ENCODE peak calls at places on chromosome 22, in six cellular contexts. One of them, this sample, is unnamed.

GRCh38 chr22:38422615-38423511 is 32.1 kb downstream of the KCNJ4 start:
- DNase-seq in right lobe of liver: peak; percentile 85
- DNase-seq in AG04450: no peak
- DNase-seq in GM23248: no peak
- DNase-seq in testis: no peak
- DNase-seq in upper lobe of right lung: no peak
- DNase-seq in this sample: peak; percentile 84

GRCh38 chr22:37284807-37285355 is 2.6 kb downstream of the CYTH4 start:
- DNase-seq in GM23248: no peak
- DNase-seq in upper lobe of right lung: peak; percentile 76
- DNase-seq in AG04450: no peak
- DNase-seq in right lobe of liver: peak; percentile 75
- DNase-seq in testis: peak; percentile 38
- DNase-seq in this sample: no peak

GRCh38 chr22:49871482-49871881 is 17.8 kb downstream of the ZBED4 start:
- DNase-seq in upper lobe of right lung: no peak
- DNase-seq in AG04450: no peak
- DNase-seq in GM23248: peak; percentile 22
- DNase-seq in testis: peak; percentile 23
- DNase-seq in right lobe of liver: no peak
- DNase-seq in this sample: no peak

GRCh38 chr22:36465232-36466021 is 16.0 kb downstream of the TXN2 start:
- DNase-seq in right lobe of liver: peak; percentile 95
- DNase-seq in testis: peak; percentile 50
- DNase-seq in GM23248: peak; percentile 95
- DNase-seq in AG04450: peak; percentile 83
- DNase-seq in upper lobe of right lung: peak; percentile 87
- DNase-seq in this sample: peak; percentile 95

GRCh38 chr22:32286290-32286840 is 31.2 kb upstream of the SLC5A4 start:
- DNase-seq in right lobe of liver: no peak
- DNase-seq in upper lobe of right lung: no peak
- DNase-seq in testis: no peak
- DNase-seq in GM23248: no peak
- DNase-seq in AG04450: no peak
- DNase-seq in this sample: no peak

GRCh38 chr22:35441489-35442100 is 41.7 kb downstream of the MCM5 start:
- DNase-seq in AG04450: no peak
- DNase-seq in GM23248: no peak
- DNase-seq in upper lobe of right lung: no peak
- DNase-seq in right lobe of liver: no peak
- DNase-seq in testis: no peak
- DNase-seq in this sample: no peak

GRCh38 chr22:31977939-31978338 is 33.6 kb downstream of the YWHAH start:
- DNase-seq in right lobe of liver: no peak
- DNase-seq in AG04450: no peak
- DNase-seq in upper lobe of right lung: no peak
- DNase-seq in testis: no peak
- DNase-seq in GM23248: no peak
- DNase-seq in this sample: no peak

GRCh38 chr22:21937041-21937820 is 15.4 kb downstream of the PPM1F start:
- DNase-seq in upper lobe of right lung: no peak
- DNase-seq in GM23248: peak; percentile 67
- DNase-seq in AG04450: no peak
- DNase-seq in testis: no peak
- DNase-seq in right lobe of liver: no peak
- DNase-seq in this sample: no peak

GRCh38 chr22:25149014-25149413 is 50.6 kb upstream of the CRYBB3 start:
- DNase-seq in upper lobe of right lung: no peak
- DNase-seq in testis: no peak
- DNase-seq in GM23248: no peak
- DNase-seq in AG04450: no peak
- DNase-seq in right lobe of liver: no peak
- DNase-seq in this sample: no peak

GRCh38 chr22:42904049-42904448 is 47.0 kb upstream of the ARFGAP3 start:
- DNase-seq in testis: no peak
- DNase-seq in GM23248: no peak
- DNase-seq in AG04450: no peak
- DNase-seq in right lobe of liver: no peak
- DNase-seq in upper lobe of right lung: no peak
- DNase-seq in this sample: no peak

GRCh38 chr22:42902875-42903510 is 45.9 kb upstream of the ARFGAP3 start:
- DNase-seq in testis: no peak
- DNase-seq in upper lobe of right lung: no peak
- DNase-seq in GM23248: no peak
- DNase-seq in AG04450: peak; percentile 66
- DNase-seq in right lobe of liver: no peak
- DNase-seq in this sample: no peak

GRCh38 chr22:33823552-33823951 is 96.7 kb downstream of the LARGE1 start:
- DNase-seq in right lobe of liver: no peak
- DNase-seq in GM23248: peak; percentile 27
- DNase-seq in AG04450: no peak
- DNase-seq in upper lobe of right lung: no peak
- DNase-seq in testis: no peak
- DNase-seq in this sample: no peak

GRCh38 chr22:33787645-33788456 is 132.4 kb downstream of the LARGE1 start:
- DNase-seq in upper lobe of right lung: no peak
- DNase-seq in GM23248: no peak
- DNase-seq in testis: no peak
- DNase-seq in AG04450: no peak
- DNase-seq in right lobe of liver: no peak
- DNase-seq in this sample: no peak

GRCh38 chr22:50481440-50482106 is at the start of gene ADM2:
- DNase-seq in right lobe of liver: no peak
- DNase-seq in GM23248: peak; percentile 59
- DNase-seq in AG04450: no peak
- DNase-seq in upper lobe of right lung: peak; percentile 77
- DNase-seq in testis: no peak
- DNase-seq in this sample: peak; percentile 84

GRCh38 chr22:41193829-41194228 is 11.3 kb upstream of the L3MBTL2 start:
- DNase-seq in upper lobe of right lung: no peak
- DNase-seq in testis: no peak
- DNase-seq in GM23248: no peak
- DNase-seq in right lobe of liver: no peak
- DNase-seq in AG04450: no peak
- DNase-seq in this sample: peak; percentile 8

GRCh38 chr22:38051261-38051660 is 5.9 kb upstream of the PICK1 start:
- DNase-seq in upper lobe of right lung: no peak
- DNase-seq in testis: no peak
- DNase-seq in AG04450: no peak
- DNase-seq in right lobe of liver: no peak
- DNase-seq in GM23248: no peak
- DNase-seq in this sample: no peak

GRCh38 chr22:48559647-48560388 is 1267.9 kb downstream of the BRD1 start:
- DNase-seq in upper lobe of right lung: no peak
- DNase-seq in AG04450: no peak
- DNase-seq in right lobe of liver: no peak
- DNase-seq in GM23248: no peak
- DNase-seq in testis: no peak
- DNase-seq in this sample: no peak

GRCh38 chr22:25025586-25025985 is 73.1 kb downstream of the KIAA1671 start:
- DNase-seq in upper lobe of right lung: peak; percentile 60
- DNase-seq in AG04450: no peak
- DNase-seq in testis: no peak
- DNase-seq in right lobe of liver: no peak
- DNase-seq in GM23248: no peak
- DNase-seq in this sample: no peak

DNA sequence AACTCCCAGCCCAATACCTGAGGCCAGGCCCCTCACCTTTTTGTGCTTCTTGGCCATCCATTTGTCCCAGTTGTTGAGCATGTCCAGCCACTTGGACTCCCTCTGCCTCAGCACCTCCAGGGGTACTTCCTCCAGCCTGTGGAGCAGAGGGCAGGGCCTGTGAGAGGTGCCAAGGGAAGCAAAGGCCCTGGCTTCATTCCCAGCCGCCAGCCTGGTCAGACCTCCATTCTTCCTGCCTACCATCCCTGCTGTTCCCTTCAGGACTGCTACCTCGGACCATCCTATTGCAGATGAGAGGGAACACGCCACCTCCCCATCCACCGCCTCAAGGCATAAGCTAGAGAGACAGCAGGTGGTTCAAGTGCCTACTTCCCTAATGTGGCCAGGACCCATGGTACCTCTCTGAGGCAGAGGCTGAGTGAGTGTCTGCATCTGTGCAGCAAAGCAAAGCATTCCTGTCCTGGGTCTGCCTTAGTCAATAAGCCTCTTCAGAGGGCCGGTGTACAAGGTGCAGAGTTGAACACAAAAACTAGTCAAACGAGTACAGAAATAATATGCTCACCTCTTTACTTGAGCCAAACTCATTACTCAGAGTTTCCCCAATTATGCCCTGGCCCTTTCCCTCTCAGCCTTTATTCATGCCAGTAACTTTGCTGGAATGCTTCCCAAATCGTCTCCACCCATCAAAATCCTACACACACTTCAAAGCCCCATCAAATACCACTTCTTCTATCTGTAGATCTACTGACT is 15.4 kb upstream of the CASTOR1 start:
- DNase-seq in upper lobe of right lung: peak; percentile 70
- DNase-seq in GM23248: peak; percentile 72
- DNase-seq in AG04450: no peak
- DNase-seq in testis: no peak
- DNase-seq in right lobe of liver: no peak
- DNase-seq in this sample: no peak
- H3K4me3 ChIP-seq in upper lobe of right lung: peak overlapping the region; percentile 18
- H3K4me3 ChIP-seq in GM23248: no peak overlapping the region
- H3K4me3 ChIP-seq in AG04450: no peak overlapping the region
- H3K4me3 ChIP-seq in testis: no peak overlapping the region
- H3K4me3 ChIP-seq in right lobe of liver: no peak overlapping the region
- H3K4me3 ChIP-seq in this sample: no peak overlapping the region

DNA sequence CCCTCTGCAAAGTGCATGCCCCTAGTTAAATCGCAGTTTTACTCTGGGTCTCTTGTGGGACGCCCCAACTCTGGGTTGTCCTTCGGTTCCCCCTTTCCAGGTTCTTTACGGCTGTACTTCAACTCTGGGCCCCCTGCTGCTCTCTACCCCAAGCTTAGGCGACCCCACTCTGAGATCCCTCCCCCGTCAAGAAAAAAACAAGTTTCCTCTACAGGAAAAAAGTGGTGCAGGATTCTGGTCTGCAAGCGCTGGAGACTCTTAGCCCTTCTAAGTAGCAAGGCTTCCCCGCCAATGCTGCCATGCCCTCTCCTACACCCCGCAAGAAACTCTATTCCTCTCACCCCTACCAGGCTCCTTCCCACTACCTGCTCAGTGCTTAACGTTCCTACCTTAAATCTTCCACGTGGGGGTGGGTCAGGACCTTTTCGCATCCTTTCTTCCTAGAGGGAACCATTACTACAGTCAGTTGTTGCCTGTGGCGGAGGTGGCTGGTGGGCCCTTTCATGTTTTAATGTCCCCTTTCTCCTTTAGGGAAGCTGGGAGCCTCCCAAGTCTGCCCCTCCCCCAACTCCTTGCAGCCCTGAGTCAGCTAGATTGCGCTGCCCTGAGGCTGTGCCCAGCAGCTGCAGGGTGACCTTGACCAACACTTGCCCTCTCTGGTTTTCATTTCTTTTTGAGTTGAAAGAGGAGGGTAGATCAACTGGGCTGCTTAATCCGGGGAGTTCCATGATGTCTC is 1.4 kb downstream of the NEFH start:
- DNase-seq in testis: peak; percentile 73
- DNase-seq in GM23248: no peak
- DNase-seq in AG04450: no peak
- DNase-seq in right lobe of liver: no peak
- DNase-seq in upper lobe of right lung: no peak
- DNase-seq in this sample: no peak
- H3K4me3 ChIP-seq in testis: peak overlapping the region; percentile 51
- H3K4me3 ChIP-seq in GM23248: peak overlapping the region; percentile 49
- H3K4me3 ChIP-seq in AG04450: peak overlapping the region; percentile 41
- H3K4me3 ChIP-seq in right lobe of liver: no peak overlapping the region
- H3K4me3 ChIP-seq in upper lobe of right lung: peak overlapping the region; percentile 23
- H3K4me3 ChIP-seq in this sample: no peak overlapping the region

GRCh38 chr22:29883045-29883830 is at the start of gene MTMR3:
- DNase-seq in AG04450: peak; percentile 66
- DNase-seq in GM23248: peak; percentile 92
- DNase-seq in right lobe of liver: peak; percentile 97
- DNase-seq in testis: peak; percentile 97
- DNase-seq in upper lobe of right lung: peak; percentile 97
- DNase-seq in this sample: peak; percentile 98

GRCh38 chr22:29882716-29883044 is 294 bp upstream of the MTMR3 start:
- DNase-seq in AG04450: no peak
- DNase-seq in upper lobe of right lung: no peak
- DNase-seq in right lobe of liver: no peak
- DNase-seq in GM23248: no peak
- DNase-seq in testis: no peak
- DNase-seq in this sample: no peak

GRCh38 chr22:29886601-29887000 is 3.6 kb downstream of the MTMR3 start:
- DNase-seq in AG04450: no peak
- DNase-seq in testis: no peak
- DNase-seq in right lobe of liver: no peak
- DNase-seq in GM23248: no peak
- DNase-seq in upper lobe of right lung: no peak
- DNase-seq in this sample: no peak

GRCh38 chr22:29885610-29886009 is 2.6 kb downstream of the MTMR3 start:
- DNase-seq in upper lobe of right lung: no peak
- DNase-seq in right lobe of liver: no peak
- DNase-seq in AG04450: no peak
- DNase-seq in testis: no peak
- DNase-seq in GM23248: no peak
- DNase-seq in this sample: no peak

DNA sequence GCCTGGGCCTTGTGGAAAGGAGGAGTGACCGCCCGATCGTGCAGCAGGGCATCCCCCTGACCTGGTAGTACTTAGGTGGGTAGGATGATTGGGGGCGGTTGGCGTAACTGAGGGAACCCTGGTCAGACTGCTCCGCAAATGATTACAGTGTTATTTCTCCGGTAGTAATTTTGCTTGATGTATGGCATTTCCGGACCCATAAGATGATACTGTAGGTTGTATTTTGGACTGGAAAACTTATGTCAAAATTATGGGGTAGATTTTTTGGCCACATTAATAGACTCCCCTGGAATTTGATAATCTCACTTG is 811 bp downstream of the MTMR3 start:
- DNase-seq in AG04450: no peak
- DNase-seq in right lobe of liver: no peak
- DNase-seq in GM23248: no peak
- DNase-seq in upper lobe of right lung: no peak
- DNase-seq in testis: no peak
- DNase-seq in this sample: no peak
- H3K4me3 ChIP-seq in AG04450: peak overlapping the region; percentile 95
- H3K4me3 ChIP-seq in right lobe of liver: peak overlapping the region; percentile 97
- H3K4me3 ChIP-seq in GM23248: peak overlapping the region; percentile 75
- H3K4me3 ChIP-seq in upper lobe of right lung: peak overlapping the region; percentile 94
- H3K4me3 ChIP-seq in testis: peak overlapping the region; percentile 85
- H3K4me3 ChIP-seq in this sample: peak overlapping the region; percentile 85

GRCh38 chr22:46774456-46775363 is 12.3 kb downstream of the TBC1D22A start:
- DNase-seq in upper lobe of right lung: no peak
- DNase-seq in GM23248: no peak
- DNase-seq in AG04450: no peak
- DNase-seq in right lobe of liver: no peak
- DNase-seq in testis: no peak
- DNase-seq in this sample: peak; percentile 66

GRCh38 chr22:46776486-46776826 is 14.0 kb downstream of the TBC1D22A start:
- DNase-seq in AG04450: no peak
- DNase-seq in GM23248: no peak
- DNase-seq in testis: no peak
- DNase-seq in right lobe of liver: no peak
- DNase-seq in upper lobe of right lung: no peak
- DNase-seq in this sample: no peak

GRCh38 chr22:46776876-46777608 is 14.6 kb downstream of the TBC1D22A start:
- DNase-seq in GM23248: no peak
- DNase-seq in upper lobe of right lung: no peak
- DNase-seq in AG04450: no peak
- DNase-seq in right lobe of liver: no peak
- DNase-seq in testis: no peak
- DNase-seq in this sample: no peak

GRCh38 chr22:46775789-46776485 is 13.5 kb downstream of the TBC1D22A start:
- DNase-seq in upper lobe of right lung: no peak
- DNase-seq in GM23248: no peak
- DNase-seq in right lobe of liver: no peak
- DNase-seq in AG04450: no peak
- DNase-seq in testis: no peak
- DNase-seq in this sample: peak; percentile 64

GRCh38 chr22:46775364-46775758 is 12.9 kb downstream of the TBC1D22A start:
- DNase-seq in GM23248: no peak
- DNase-seq in upper lobe of right lung: no peak
- DNase-seq in AG04450: no peak
- DNase-seq in right lobe of liver: no peak
- DNase-seq in testis: no peak
- DNase-seq in this sample: no peak
- H3K4me3 ChIP-seq in GM23248: no peak overlapping the region
- H3K4me3 ChIP-seq in upper lobe of right lung: no peak overlapping the region
- H3K4me3 ChIP-seq in AG04450: no peak overlapping the region
- H3K4me3 ChIP-seq in right lobe of liver: no peak overlapping the region
- H3K4me3 ChIP-seq in testis: no peak overlapping the region
- H3K4me3 ChIP-seq in this sample: no peak overlapping the region

This sample was measured in kidney.